ENCODE peak calls at places on chromosomes 5 and 9, in nine cellular contexts. R is tibial artery, O is fibroblast of lung, M is sigmoid colon, G is keratinocyte, L is brain microvascular endothelial cell, F is body of pancreas, A is MM.1S, I is psoas muscle. E is an unnamed sample. For H3K36me3, the result is how much of the 10 kb centered on the place peaks cover.

GRCh38 chr9:133492061-133493021 is 13.4 kb upstream of the SLC2A6 start:
- DNase-seq in L (no peak), M (no peak), F (no peak), R (no peak), I (no peak), G (no peak), A (no peak), O (no peak), E (no peak)

GRCh38 chr5:97096096-97096648 is 46.2 kb downstream of the LIX1 start:
- DNase-seq in I (no peak), G (no peak), A (no peak), L (no peak), M (no peak), O (peak), R (no peak), F (no peak), E (no peak)

GRCh38 chr5:1110930-1111726 is 735 bp downstream of the SLC12A7 start:
- DNase-seq in O (peak), I (peak), L (no peak), A (no peak), R (no peak), M (no peak), F (peak), G (no peak), E (no peak)

GRCh38 chr5:197892-198489 is 6.7 kb downstream of the LRRC14B start:
- DNase-seq in M (no peak), R (no peak), I (no peak), L (no peak), G (no peak), O (no peak), F (no peak), A (peak), E (no peak)

GRCh38 chr9:3880851-3881250 is 355.1 kb upstream of the RFX3 start:
- DNase-seq in O (peak), R (no peak), L (peak), A (no peak), F (no peak), M (no peak), I (no peak), G (no peak), E (no peak)

GRCh38 chr5:111953351-111954127 is 196.5 kb upstream of the NREP start:
- DNase-seq in G (no peak), M (no peak), A (no peak), I (no peak), F (no peak), O (peak), R (no peak), L (peak), E (no peak)

GRCh38 chr9:23496827-23497226 is 329.2 kb downstream of the ELAVL2 start:
- DNase-seq in L (no peak), F (no peak), I (no peak), O (no peak), M (no peak), A (no peak), R (no peak), G (no peak), E (no peak)

GRCh38 chr9:126612329-126612812 is 1.4 kb upstream of the LMX1B start:
- DNase-seq in O (no peak), I (no peak), A (no peak), G (no peak), R (no peak), F (no peak), M (peak), L (no peak), E (no peak)

GRCh38 chr5:140108093-140109049 is 5.5 kb upstream of the PURA start:
- DNase-seq in M (peak), G (no peak), R (peak), A (peak), L (no peak), I (peak), F (peak), O (no peak), E (peak)

GRCh38 chr5:76492819-76493189 is 89.7 kb downstream of the IQGAP2 start:
- DNase-seq in R (no peak), F (no peak), G (no peak), A (no peak), O (no peak), L (no peak), I (no peak), M (no peak), E (no peak)

GRCh38 chr9:16532681-16533450 is 337.6 kb downstream of the BNC2 start:
- DNase-seq in L (peak), A (no peak), F (no peak), O (peak), G (peak), M (no peak), R (no peak), I (no peak), E (no peak)

GRCh38 chr5:24899180-24899579 is 254.4 kb upstream of the CDH10 start:
- DNase-seq in L (no peak), M (no peak), F (no peak), A (peak), I (no peak), R (no peak), O (no peak), G (no peak), E (no peak)

GRCh38 chr5:43231977-43232376 is 40.0 kb downstream of the NIM1K start:
- DNase-seq in M (no peak), G (no peak), F (peak), O (peak), L (peak), I (no peak), A (peak), R (no peak), E (no peak)

GRCh38 chr9:12640021-12640587 is 53.1 kb upstream of the TYRP1 start:
- DNase-seq in I (no peak), A (peak), R (no peak), L (peak), G (peak), M (no peak), F (peak), O (peak), E (no peak)

GRCh38 chr5:135129307-135129706 is 95.3 kb upstream of the PITX1 start:
- DNase-seq in M (no peak), R (no peak), G (no peak), A (no peak), F (no peak), L (no peak), I (no peak), O (no peak), E (no peak)

GRCh38 chr5:42756630-42757601 is at the start of gene CCDC152:
- DNase-seq in A (no peak), L (peak), O (peak), I (peak), M (no peak), R (no peak), F (peak), G (no peak), E (no peak)

GRCh38 chr5:176712546-176713297 is 65.4 kb downstream of the TSPAN17 start:
- DNase-seq in A (no peak), L (no peak), M (no peak), O (no peak), I (no peak), R (no peak), F (no peak), G (no peak), E (no peak)

GRCh38 chr5:44089419-44090125 is 299.6 kb downstream of the FGF10 start:
- DNase-seq in L (no peak), M (no peak), O (peak), G (no peak), R (peak), F (no peak), I (no peak), A (no peak), E (no peak)

GRCh38 chr5:27571681-27572080 is 533.3 kb upstream of the CDH9 start:
- DNase-seq in O (no peak), L (no peak), R (no peak), G (no peak), F (no peak), A (no peak), I (no peak), M (no peak), E (no peak)

GRCh38 chr9:124054671-124055212 is 43.2 kb downstream of the LHX2 start:
- DNase-seq in M (no peak), I (no peak), G (no peak), O (peak), L (peak), F (no peak), A (peak), R (no peak), E (no peak)

GRCh38 chr9:87620727-87621322 is 105.1 kb upstream of the CTSL start:
- DNase-seq in L (no peak), O (no peak), I (no peak), R (no peak), A (no peak), F (no peak), M (no peak), G (no peak), E (no peak)

GRCh38 chr5:75886706-75887105 is 169.5 kb upstream of the POC5 start:
- DNase-seq in F (no peak), O (no peak), R (no peak), I (no peak), A (no peak), G (no peak), M (no peak), L (no peak), E (no peak)

GRCh38 chr9:4389003-4389402 is 89.1 kb upstream of the GLIS3 start:
- DNase-seq in O (no peak), F (no peak), M (no peak), G (no peak), L (no peak), A (no peak), I (no peak), R (no peak), E (no peak)

GRCh38 chr9:124263800-124264426 is 6.2 kb downstream of the NEK6 start:
- DNase-seq in L (no peak), F (no peak), M (no peak), R (no peak), O (no peak), A (no peak), G (no peak), I (no peak), E (no peak)

GRCh38 chr9:128163027-128163515 is 3.0 kb downstream of the BBLN start:
- DNase-seq in O (no peak), F (no peak), G (no peak), A (no peak), R (no peak), I (no peak), L (no peak), M (no peak), E (no peak)

GRCh38 chr5:150411245-150411979 is 1.3 kb downstream of the CD74 start:
- DNase-seq in M (no peak), G (no peak), A (peak), F (no peak), R (no peak), L (peak), O (no peak), I (peak), E (no peak)

GRCh38 chr9:73133921-73134407 is 17.7 kb upstream of the ANXA1 start:
- DNase-seq in O (peak), L (no peak), A (peak), G (no peak), F (no peak), I (no peak), M (no peak), R (no peak), E (no peak)

GRCh38 chr5:130549884-130550552 is 615.0 kb downstream of the HINT1 start:
- DNase-seq in L (peak), A (no peak), O (peak), F (peak), R (no peak), G (no peak), M (no peak), I (peak), E (peak)

GRCh38 chr5:33936381-33937016 is at the start of gene RXFP3:
- DNase-seq in F (peak), R (no peak), G (no peak), A (no peak), I (no peak), L (peak), O (peak), M (no peak), E (no peak)

GRCh38 chr9:73133042-73133651 is 18.5 kb upstream of the ANXA1 start:
- DNase-seq in A (peak), I (no peak), M (no peak), L (no peak), G (no peak), F (no peak), O (no peak), R (no peak), E (no peak)

GRCh38 chr5:58410441-58410840 is 49.4 kb downstream of the PLK2 start:
- DNase-seq in R (no peak), F (no peak), O (peak), L (peak), G (no peak), I (no peak), A (peak), M (no peak), E (no peak)

GRCh38 chr5:126912607-126913006 is 117.8 kb downstream of the MARCHF3 start:
- DNase-seq in G (no peak), I (no peak), A (no peak), M (no peak), R (no peak), L (no peak), O (no peak), F (no peak), E (no peak)

GRCh38 chr5:122150128-122150685 is 20.9 kb downstream of the ZNF474 start:
- DNase-seq in R (no peak), L (peak), I (no peak), G (no peak), A (no peak), O (no peak), M (no peak), F (no peak), E (no peak)

GRCh38 chr9:112867275-112867991 is 23.2 kb downstream of the SLC46A2 start:
- DNase-seq in G (peak), F (no peak), M (no peak), O (peak), I (no peak), A (no peak), L (peak), R (peak), E (no peak)

GRCh38 chr9:89978185-89978584 is 373.4 kb downstream of the GADD45G start:
- DNase-seq in O (peak), A (no peak), R (no peak), G (no peak), F (peak), M (no peak), I (no peak), L (peak), E (no peak)

GRCh38 chr9:98807070-98807810 is at the start of gene GALNT12:
- DNase-seq in M (peak), O (no peak), G (no peak), L (no peak), R (peak), F (peak), A (peak), I (peak), E (no peak)

GRCh38 chr5:179143446-179143845 is 83.3 kb downstream of the ZNF354C start:
- DNase-seq in O (peak), I (no peak), G (no peak), F (no peak), R (no peak), A (peak), L (no peak), M (no peak), E (no peak)

GRCh38 chr9:126652140-126652558 is 38.4 kb downstream of the LMX1B start:
- DNase-seq in R (no peak), A (no peak), F (peak), I (no peak), M (no peak), G (no peak), L (no peak), O (no peak), E (no peak)

GRCh38 chr9:137221477-137222111 is 446 bp downstream of the RNF208 start:
- DNase-seq in G (no peak), M (no peak), A (no peak), I (no peak), L (no peak), F (peak), R (no peak), O (no peak), E (no peak)

GRCh38 chr9:137221095-137221374 is 1.0 kb downstream of the RNF208 start:
- DNase-seq in O (no peak), R (no peak), G (no peak), F (no peak), A (no peak), L (no peak), I (no peak), M (no peak), E (no peak)

GRCh38 chr9:137224850-137225694 is at the start of gene CYSRT1:
- DNase-seq in M (no peak), A (no peak), F (no peak), G (no peak), O (no peak), L (no peak), R (no peak), I (no peak), E (no peak)

GRCh38 chr9:137222190-137223077 is at the start of gene RNF208:
- DNase-seq in R (no peak), M (no peak), O (no peak), A (no peak), F (peak), I (no peak), G (no peak), L (no peak), E (no peak)

DNA sequence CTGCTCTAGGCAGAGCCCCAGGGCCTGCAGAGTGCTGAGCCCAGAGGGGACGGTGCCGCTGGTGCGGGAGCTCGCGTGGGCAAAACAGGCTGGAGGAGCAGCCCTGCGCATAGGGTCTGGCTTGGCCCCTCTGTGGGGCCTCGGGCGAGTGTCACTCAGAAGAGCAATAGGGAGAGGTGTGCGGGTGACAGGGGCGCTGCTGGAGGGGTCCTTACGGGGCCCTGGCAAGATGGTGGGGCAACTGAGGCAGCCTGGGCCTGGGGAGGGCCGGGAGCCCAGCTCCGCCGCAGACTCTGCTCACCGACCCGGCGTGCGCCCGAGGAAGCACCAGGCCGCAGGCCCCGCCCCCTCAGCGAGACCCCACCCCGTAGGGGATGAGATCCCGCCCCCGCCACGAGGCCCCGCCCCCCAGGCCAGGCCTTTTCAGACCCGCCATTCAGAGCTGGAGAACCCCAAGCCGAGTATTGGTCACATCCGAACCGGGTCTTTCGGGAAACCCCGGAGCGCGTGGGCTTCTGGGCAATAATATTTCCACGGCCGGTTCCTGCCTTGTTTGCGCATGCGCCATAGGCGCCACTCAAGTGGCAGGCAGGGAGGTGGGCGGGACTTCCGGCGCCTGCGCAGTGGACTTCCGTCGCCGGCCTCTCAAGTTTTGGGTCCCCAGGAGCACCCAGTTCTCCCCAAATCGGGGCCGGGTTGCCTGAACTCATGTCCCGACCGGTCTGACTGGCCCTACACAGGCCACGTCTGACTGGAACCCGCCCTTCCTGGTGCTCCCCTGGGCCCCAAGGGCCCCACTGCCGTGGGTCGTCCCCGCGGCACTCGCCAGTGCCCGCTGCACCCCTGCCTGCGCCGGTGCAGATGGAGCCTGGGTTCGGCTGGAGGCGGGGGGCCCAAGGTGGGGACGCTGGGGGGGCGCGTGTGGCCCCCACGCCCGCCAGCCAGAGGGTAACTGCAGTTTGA is 1.3 kb upstream of the RNF208 start:
- DNase-seq in M (peak), G (peak), F (peak), R (peak), L (peak), I (peak), O (peak), A (peak), E (peak)
- H3K4me3 ChIP-seq in M (peak), G (peak), F (peak), R (peak), L (peak), I (peak), O (peak), A (peak), E (peak)

DNA sequence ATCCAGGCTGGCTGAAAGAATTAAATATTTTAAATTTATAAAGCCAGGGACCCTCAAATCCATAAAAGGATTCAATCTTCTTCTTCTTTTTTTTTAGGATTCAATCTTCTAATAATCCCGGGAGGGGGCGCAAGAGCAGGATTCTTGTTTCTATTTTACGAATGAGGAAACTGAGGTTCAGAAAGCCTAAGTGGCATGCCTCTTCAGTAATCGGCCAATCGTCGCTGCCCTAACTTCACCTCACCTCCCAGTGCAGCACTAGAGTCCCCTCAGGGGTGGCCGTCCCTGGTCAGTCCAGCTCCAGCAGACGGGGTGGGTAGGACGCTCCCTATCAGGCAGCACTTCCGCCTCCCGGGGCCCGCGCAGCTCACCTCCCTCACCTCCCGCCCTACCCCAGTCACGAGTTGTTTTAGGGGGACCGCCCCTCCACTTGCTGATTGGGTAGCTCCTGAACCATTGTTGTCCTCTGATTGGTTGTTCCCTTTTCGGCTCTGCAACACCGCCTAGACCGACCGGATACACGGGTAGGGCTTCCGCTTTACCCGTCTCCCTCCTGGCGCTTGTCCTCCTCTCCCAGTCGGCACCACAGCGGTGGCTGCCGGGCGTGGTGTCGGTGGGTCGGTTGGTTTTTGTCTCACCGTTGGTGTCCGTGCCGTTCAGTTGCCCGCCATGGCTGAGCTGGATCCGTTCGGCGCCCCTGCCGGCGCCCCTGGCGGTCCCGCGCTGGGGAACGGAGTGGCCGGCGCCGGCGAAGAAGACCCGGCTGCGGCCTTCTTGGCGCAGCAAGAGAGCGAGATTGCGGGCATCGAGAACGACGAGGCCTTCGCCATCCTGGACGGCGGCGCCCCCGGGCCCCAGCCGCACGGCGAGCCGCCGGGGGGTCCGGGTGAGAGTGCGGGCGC is at the start of gene CLTA:
- DNase-seq in R (peak), O (peak), G (peak), I (peak), F (peak), M (peak), L (peak), A (peak), E (peak)
- TF ChIP-seq CTCF in R (peak), O (peak), G (peak), I (peak), F (peak), M (peak), L (peak), A (peak), E (peak)

DNA sequence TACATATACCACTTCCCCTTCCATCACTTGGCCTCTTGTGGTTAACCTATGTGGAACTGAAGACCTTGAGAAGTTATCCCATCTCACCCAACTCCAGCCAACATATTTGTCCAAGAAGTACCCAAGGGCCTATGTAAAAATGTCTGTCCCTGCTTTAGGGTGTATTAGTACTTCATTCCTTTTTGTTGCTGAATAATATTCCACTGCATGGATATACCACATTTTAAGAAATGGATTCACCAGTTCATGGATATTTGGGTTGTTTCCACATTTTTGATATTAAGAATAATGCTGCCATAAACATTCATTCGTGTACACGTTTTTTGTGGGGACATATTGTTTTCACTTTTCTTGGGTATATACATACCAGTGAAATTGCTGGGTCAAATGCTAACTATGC is 28.6 kb downstream of the IDNK start:
- DNase-seq in A (no peak), M (no peak), O (no peak), G (no peak), R (no peak), I (no peak), F (no peak), L (no peak), E (no peak)
- H3K36me3 ChIP-seq in A (under half), M (under half), O (under half), G (under half), R (half or more), I (half or more), F (under half), L (under half), E (under half)

GRCh38 chr5:72109625-72110024 is 2.4 kb downstream of the MAP1B start:
- DNase-seq in A (no peak), F (no peak), M (no peak), G (no peak), O (no peak), L (peak), I (no peak), R (peak), E (no peak)
- H3K4me3 ChIP-seq in A (no peak), F (no peak), M (no peak), G (no peak), O (peak), L (peak), I (peak), R (peak), E (no peak)